ENCODE peak calls at places on chromosomes 7 and 10, in ten cellular contexts. G, S, Y, D, V, U, B, P, M and Q are unnamed samples.

GRCh38 chr7:148700693-148701092 is 2.0 kb downstream of the CUL1 start:
- DNase-seq in G (peak; percentile 72), S (no peak), Y (no peak), D (no peak), V (peak; percentile 48), U (peak; percentile 9), B (peak; percentile 59), P (no peak), M (no peak), Q (no peak)

GRCh38 chr7:47965456-47965855 is 14.0 kb downstream of the HUS1 start:
- DNase-seq in G (no peak), S (no peak), Y (no peak), D (no peak), V (no peak), U (no peak), B (no peak), P (no peak), M (no peak), Q (no peak)

GRCh38 chr10:78520737-78521430 is 487.2 kb downstream of the RPS24 start:
- DNase-seq in G (peak; percentile 40), S (no peak), Y (peak; percentile 62), D (no peak), V (peak; percentile 16), U (no peak), B (peak; percentile 58), P (no peak), M (peak; percentile 26), Q (peak; percentile 2)

GRCh38 chr7:8117195-8117594 is 144.8 kb downstream of the ICA1 start:
- DNase-seq in G (no peak), S (no peak), Y (no peak), D (no peak), V (no peak), U (no peak), B (no peak), P (no peak), M (no peak), Q (no peak)

GRCh38 chr7:18458830-18459229 is 36.7 kb upstream of the HDAC9 start:
- DNase-seq in G (no peak), S (no peak), Y (no peak), D (no peak), V (no peak), U (no peak), B (no peak), P (no peak), M (no peak), Q (no peak)

GRCh38 chr7:112459645-112460044 is 9.4 kb downstream of the IFRD1 start:
- DNase-seq in G (no peak), S (no peak), Y (no peak), D (no peak), V (no peak), U (no peak), B (no peak), P (no peak), M (no peak), Q (no peak)

GRCh38 chr7:25647872-25648271 is 419.6 kb upstream of the NPVF start:
- DNase-seq in G (no peak), S (no peak), Y (no peak), D (no peak), V (no peak), U (no peak), B (no peak), P (no peak), M (no peak), Q (no peak)

GRCh38 chr10:87093461-87094372 is 926 bp downstream of the GLUD1 start:
- DNase-seq in G (peak; percentile 88), S (peak; percentile 44), Y (no peak), D (no peak), V (peak; percentile 51), U (peak; percentile 61), B (peak; percentile 69), P (no peak), M (peak; percentile 61), Q (no peak)

GRCh38 chr7:29109815-29110385 is 36.4 kb downstream of the CPVL start:
- DNase-seq in G (no peak), S (no peak), Y (no peak), D (no peak), V (no peak), U (no peak), B (no peak), P (no peak), M (no peak), Q (peak; percentile 32)

GRCh38 chr7:70480913-70481579 is 650.9 kb upstream of the GALNT17 start:
- DNase-seq in G (no peak), S (no peak), Y (no peak), D (no peak), V (no peak), U (no peak), B (no peak), P (no peak), M (no peak), Q (peak; percentile 75)

GRCh38 chr7:141207661-141208060 is 133.8 kb downstream of the TMEM178B start:
- DNase-seq in G (no peak), S (no peak), Y (no peak), D (no peak), V (no peak), U (no peak), B (no peak), P (no peak), M (no peak), Q (no peak)

GRCh38 chr7:29547465-29547864 is 16.2 kb upstream of the PRR15 start:
- DNase-seq in G (no peak), S (no peak), Y (no peak), D (no peak), V (no peak), U (no peak), B (no peak), P (no peak), M (no peak), Q (no peak)

GRCh38 chr10:77741746-77742145 is 104.1 kb upstream of the KCNMA1 start:
- DNase-seq in G (no peak), S (no peak), Y (no peak), D (no peak), V (no peak), U (no peak), B (no peak), P (no peak), M (no peak), Q (no peak)

GRCh38 chr7:128831178-128831993 is 1.2 kb downstream of the FLNC start:
- DNase-seq in G (no peak), S (no peak), Y (no peak), D (no peak), V (peak; percentile 74), U (no peak), B (peak; percentile 75), P (peak; percentile 72), M (peak; percentile 55), Q (no peak)

GRCh38 chr10:4596951-4597350 is 229.1 kb upstream of the AKR1E2 start:
- DNase-seq in G (no peak), S (no peak), Y (no peak), D (no peak), V (no peak), U (no peak), B (no peak), P (no peak), M (no peak), Q (no peak)

GRCh38 chr7:33539198-33539597 is 366.1 kb upstream of the BMPER start:
- DNase-seq in G (no peak), S (no peak), Y (no peak), D (no peak), V (no peak), U (no peak), B (no peak), P (no peak), M (no peak), Q (no peak)

GRCh38 chr10:132906106-132906505 is 36.3 kb downstream of the CFAP46 start:
- DNase-seq in G (no peak), S (no peak), Y (no peak), D (no peak), V (no peak), U (no peak), B (no peak), P (no peak), M (peak; percentile 3), Q (no peak)

GRCh38 chr7:115910541-115911164 is 119.9 kb downstream of the TFEC start:
- DNase-seq in G (no peak), S (no peak), Y (peak; percentile 41), D (peak; percentile 31), V (peak; percentile 28), U (no peak), B (peak; percentile 48), P (peak; percentile 30), M (no peak), Q (no peak)

GRCh38 chr7:55439627-55440026 is 74.5 kb downstream of the LANCL2 start:
- DNase-seq in G (no peak), S (no peak), Y (no peak), D (no peak), V (peak; percentile 27), U (no peak), B (no peak), P (no peak), M (no peak), Q (no peak)

GRCh38 chr10:47452495-47453434 is 31.1 kb downstream of the ANXA8 start:
- DNase-seq in G (no peak), S (no peak), Y (no peak), D (no peak), V (no peak), U (no peak), B (no peak), P (no peak), M (no peak), Q (no peak)

GRCh38 chr7:118452128-118452527 is 227.6 kb downstream of the ANKRD7 start:
- DNase-seq in G (no peak), S (no peak), Y (no peak), D (no peak), V (no peak), U (no peak), B (no peak), P (no peak), M (no peak), Q (no peak)

GRCh38 chr7:20737840-20738448 is 48.7 kb downstream of the SP8 start:
- DNase-seq in G (no peak), S (no peak), Y (no peak), D (no peak), V (no peak), U (no peak), B (no peak), P (no peak), M (no peak), Q (no peak)

GRCh38 chr7:142813262-142813661 is 41.6 kb upstream of the EPHB6 start:
- DNase-seq in G (no peak), S (no peak), Y (no peak), D (no peak), V (peak; percentile 64), U (no peak), B (no peak), P (no peak), M (peak; percentile 44), Q (peak; percentile 15)

GRCh38 chr10:127148066-127148932 is 48.1 kb downstream of the INSYN2A start:
- DNase-seq in G (no peak), S (no peak), Y (peak; percentile 80), D (peak; percentile 86), V (peak; percentile 70), U (no peak), B (no peak), P (no peak), M (no peak), Q (peak; percentile 45)

GRCh38 chr7:38107486-38107893 is 70.6 kb upstream of the STARD3NL start:
- DNase-seq in G (peak; percentile 79), S (peak; percentile 58), Y (peak; percentile 48), D (peak; percentile 33), V (peak; percentile 47), U (peak; percentile 43), B (peak; percentile 81), P (peak; percentile 64), M (peak; percentile 81), Q (peak; percentile 9)

GRCh38 chr10:59857049-59857448 is 49.3 kb downstream of the CCDC6 start:
- DNase-seq in G (no peak), S (no peak), Y (no peak), D (no peak), V (no peak), U (no peak), B (no peak), P (no peak), M (no peak), Q (no peak)

GRCh38 chr10:62268399-62269076 is at the start of gene RTKN2:
- DNase-seq in G (peak; percentile 79), S (peak; percentile 31), Y (peak; percentile 74), D (no peak), V (peak; percentile 89), U (peak; percentile 55), B (peak; percentile 100), P (peak; percentile 96), M (peak; percentile 97), Q (peak; percentile 25)

GRCh38 chr7:112097524-112097923 is 108.7 kb downstream of the DOCK4 start:
- DNase-seq in G (no peak), S (no peak), Y (no peak), D (no peak), V (no peak), U (no peak), B (no peak), P (no peak), M (no peak), Q (no peak)